ENCODE peak calls at places on chromosomes 6 and 20, in eight cellular contexts. T is T-helper 17 cell; M is ACHN; G is HFFc6; B is activated CD8-positive, alpha-beta memory T cell treated with anti-CD3 and anti-CD28 coated beads for 1 hour; U is right cardiac atrium; Y is stomach; D is hippocampal formation. J is an unnamed sample.

GRCh38 chr6:149482542-149483261 is 2.1 kb downstream of the ZC3H12D start:
- DNase-seq in T (no peak), M (no peak), G (no peak), B (no peak), U (no peak), Y (no peak), D (no peak), J (no peak)

GRCh38 chr20:37243937-37244571 is 17.6 kb downstream of the GHRH start:
- DNase-seq in T (no peak), M (no peak), G (no peak), B (no peak), U (peak; percentile 61), Y (peak; percentile 53), D (peak; percentile 16), J (no peak)

GRCh38 chr20:46446851-46447250 is 40.4 kb upstream of the ELMO2 start:
- DNase-seq in T (no peak), M (no peak), G (no peak), B (no peak), U (no peak), Y (no peak), D (no peak), J (no peak)

GRCh38 chr6:117956386-117956785 is 49.3 kb downstream of the SLC35F1 start:
- DNase-seq in T (no peak), M (no peak), G (no peak), B (no peak), U (no peak), Y (no peak), D (peak; percentile 20), J (no peak)

GRCh38 chr6:163416640-163417253 is 2.2 kb downstream of the QKI start:
- DNase-seq in T (peak; percentile 24), M (peak; percentile 85), G (peak; percentile 80), B (no peak), U (peak; percentile 29), Y (peak; percentile 58), D (peak; percentile 39), J (peak; percentile 63)

GRCh38 chr6:7414811-7415210 is 25.2 kb downstream of the RIOK1 start:
- DNase-seq in T (no peak), M (no peak), G (peak; percentile 81), B (no peak), U (no peak), Y (no peak), D (no peak), J (peak; percentile 89)

GRCh38 chr6:34064675-34065074 is 81.2 kb downstream of the GRM4 start:
- DNase-seq in T (no peak), M (no peak), G (no peak), B (no peak), U (no peak), Y (no peak), D (no peak), J (no peak)

GRCh38 chr6:151723152-151723551 is 84.3 kb upstream of the ESR1 start:
- DNase-seq in T (no peak), M (no peak), G (no peak), B (no peak), U (no peak), Y (no peak), D (no peak), J (no peak)

GRCh38 chr6:159002432-159003160 is 2.6 kb upstream of the RSPH3 start:
- DNase-seq in T (no peak), M (no peak), G (peak; percentile 54), B (no peak), U (no peak), Y (no peak), D (no peak), J (peak; percentile 51)

GRCh38 chr6:110063864-110064263 is 85.8 kb downstream of the GPR6 start:
- DNase-seq in T (no peak), M (no peak), G (no peak), B (no peak), U (no peak), Y (no peak), D (no peak), J (no peak)

GRCh38 chr20:16544949-16545348 is 28.3 kb downstream of the KIF16B start:
- DNase-seq in T (no peak), M (no peak), G (no peak), B (no peak), U (no peak), Y (no peak), D (no peak), J (no peak)

GRCh38 chr20:45850926-45851325 is 6.3 kb downstream of the ACOT8 start:
- DNase-seq in T (no peak), M (no peak), G (no peak), B (no peak), U (no peak), Y (no peak), D (no peak), J (no peak)

GRCh38 chr6:55694148-55694547 is 115.2 kb upstream of the HMGCLL1 start:
- DNase-seq in T (no peak), M (peak; percentile 78), G (no peak), B (no peak), U (no peak), Y (no peak), D (no peak), J (peak; percentile 3)

GRCh38 chr6:56437171-56437900 is 190.0 kb upstream of the COL21A1 start:
- DNase-seq in T (no peak), M (peak; percentile 33), G (no peak), B (no peak), U (no peak), Y (no peak), D (no peak), J (no peak)

GRCh38 chr20:51195419-51195901 is 172.6 kb upstream of the KCNG1 start:
- DNase-seq in T (no peak), M (peak; percentile 43), G (no peak), B (no peak), U (no peak), Y (no peak), D (no peak), J (no peak)

GRCh38 chr6:68615965-68616364 is 19.1 kb upstream of the ADGRB3 start:
- DNase-seq in T (no peak), M (no peak), G (no peak), B (no peak), U (no peak), Y (no peak), D (no peak), J (no peak)

GRCh38 chr6:101150226-101150625 is 243.3 kb upstream of the GRIK2 start:
- DNase-seq in T (no peak), M (no peak), G (no peak), B (no peak), U (no peak), Y (no peak), D (no peak), J (no peak)

GRCh38 chr6:17987576-17988421 is at the start of gene KIF13A:
- DNase-seq in T (peak; percentile 8), M (peak; percentile 58), G (peak; percentile 46), B (no peak), U (peak; percentile 79), Y (peak; percentile 58), D (peak; percentile 71), J (peak; percentile 89)

GRCh38 chr6:110520992-110521543 is 44.7 kb upstream of the SLC22A16 start:
- DNase-seq in T (no peak), M (no peak), G (no peak), B (no peak), U (no peak), Y (no peak), D (no peak), J (no peak)

GRCh38 chr20:57802877-57803717 is 93.3 kb upstream of the PMEPA1 start:
- DNase-seq in T (no peak), M (no peak), G (no peak), B (no peak), U (no peak), Y (no peak), D (no peak), J (no peak)

GRCh38 chr6:132063204-132063603 is 112.0 kb upstream of the CCN2 start:
- DNase-seq in T (no peak), M (no peak), G (no peak), B (no peak), U (no peak), Y (no peak), D (no peak), J (no peak)

GRCh38 chr6:95545226-95545625 is 32.1 kb upstream of the MANEA start:
- DNase-seq in T (no peak), M (no peak), G (no peak), B (no peak), U (no peak), Y (no peak), D (no peak), J (no peak)

GRCh38 chr6:110495949-110496348 is 19.5 kb upstream of the SLC22A16 start:
- DNase-seq in T (no peak), M (no peak), G (no peak), B (no peak), U (no peak), Y (no peak), D (no peak), J (no peak)

GRCh38 chr6:105591053-105591452 is 188.2 kb upstream of the PREP start:
- DNase-seq in T (no peak), M (no peak), G (no peak), B (no peak), U (no peak), Y (no peak), D (no peak), J (no peak)

GRCh38 chr20:32458061-32458836 is 100.1 kb downstream of the ASXL1 start:
- DNase-seq in T (no peak), M (no peak), G (no peak), B (no peak), U (no peak), Y (no peak), D (no peak), J (no peak)

GRCh38 chr6:109484161-109484560 is 1.1 kb upstream of the ZBTB24 start:
- DNase-seq in T (no peak), M (no peak), G (no peak), B (no peak), U (no peak), Y (no peak), D (no peak), J (no peak)

GRCh38 chr6:4932506-4932903 is 71.3 kb downstream of the RPP40 start:
- DNase-seq in T (no peak), M (no peak), G (no peak), B (no peak), U (no peak), Y (no peak), D (no peak), J (no peak)

GRCh38 chr6:138572200-138572875 is 73.0 kb upstream of the NHSL1 start:
- DNase-seq in T (no peak), M (peak; percentile 81), G (peak; percentile 70), B (no peak), U (peak; percentile 71), Y (peak; percentile 89), D (peak; percentile 24), J (peak; percentile 85)

GRCh38 chr20:37941332-37941731 is 38.4 kb downstream of the VSTM2L start:
- DNase-seq in T (no peak), M (peak; percentile 5), G (no peak), B (no peak), U (no peak), Y (peak; percentile 24), D (no peak), J (no peak)

GRCh38 chr20:51928931-51929330 is 126.6 kb upstream of the SALL4 start:
- DNase-seq in T (no peak), M (no peak), G (no peak), B (no peak), U (no peak), Y (no peak), D (no peak), J (no peak)

GRCh38 chr6:124223596-124223995 is 419.9 kb downstream of the NKAIN2 start:
- DNase-seq in T (no peak), M (peak; percentile 5), G (no peak), B (no peak), U (no peak), Y (no peak), D (no peak), J (peak; percentile 1)

J was measured in GM03348.